ENCODE peak calls at places on chromosomes 2 and 18, in four cellular contexts. A is amniotic stem cell, V is Peyer's patch, M is GF-D8. B is an unnamed sample.

GRCh38 chr2:195543063-195543462 is 114.0 kb upstream of the SLC39A10 start:
- DNase-seq in A (no peak), V (no peak), M (peak; percentile 83), B (no peak)

GRCh38 chr2:176293334-176293733 is 24.1 kb downstream of the MTX2 start:
- DNase-seq in V (no peak), A (no peak), M (no peak), B (no peak)

GRCh38 chr18:62967089-62967488 is 251.7 kb downstream of the PHLPP1 start:
- DNase-seq in M (no peak), V (no peak), A (no peak), B (no peak)

GRCh38 chr2:86301711-86302202 is 35.7 kb downstream of the REEP1 start:
- DNase-seq in A (no peak), M (no peak), V (no peak), B (no peak)

GRCh38 chr18:26524002-26524401 is 24.4 kb downstream of the KCTD1 start:
- DNase-seq in M (no peak), V (no peak), A (no peak), B (no peak)

GRCh38 chr18:67232991-67233390 is 283.5 kb downstream of the DSEL start:
- DNase-seq in A (no peak), M (no peak), V (no peak), B (no peak)

GRCh38 chr18:5618037-5618688 is 74.4 kb upstream of the EPB41L3 start:
- DNase-seq in M (no peak), V (no peak), A (no peak), B (no peak)

GRCh38 chr2:150165988-150166965 is 321.2 kb downstream of the RND3 start:
- DNase-seq in M (peak; percentile 15), V (no peak), A (no peak), B (no peak)

GRCh38 chr18:6327895-6328623 is 86.7 kb downstream of the L3MBTL4 start:
- DNase-seq in M (no peak), A (no peak), V (no peak), B (no peak)

GRCh38 chr2:70043252-70043875 is 43.9 kb upstream of the PCBP1 start:
- DNase-seq in V (no peak), A (no peak), M (peak; percentile 91), B (peak; percentile 58)

GRCh38 chr2:160375802-160376469 is 117.7 kb downstream of the RBMS1 start:
- DNase-seq in V (no peak), A (no peak), M (peak; percentile 31), B (no peak)

GRCh38 chr2:161238559-161239415 is 69.4 kb upstream of the PSMD14 start:
- DNase-seq in A (peak; percentile 2), M (no peak), V (peak; percentile 53), B (no peak)

GRCh38 chr2:152336854-152337510 is 2.0 kb downstream of the FMNL2 start:
- DNase-seq in V (no peak), M (no peak), A (no peak), B (no peak)

GRCh38 chr2:69720922-69721491 is 20.9 kb upstream of the ANXA4 start:
- DNase-seq in A (no peak), M (no peak), V (no peak), B (no peak)

GRCh38 chr2:31318360-31319336 is 84.7 kb downstream of the EHD3 start:
- DNase-seq in V (peak; percentile 68), M (peak; percentile 94), A (peak; percentile 19), B (peak; percentile 55)